ENCODE peak calls at places on chromosome 16, in six cellular contexts. E, K, G, J, S and X are unnamed samples. For H3K9me3, the result is how much of the 10 kb centered on the place peaks cover.

GRCh38 chr16:4089251-4089810 is 26.9 kb downstream of the ADCY9 start:
- DNase-seq in J (no peak), K (no peak), S (no peak), G (no peak), E (no peak), X (no peak)

GRCh38 chr16:47204736-47205499 is 61.2 kb upstream of the NETO2 start:
- DNase-seq in J (peak), E (no peak), G (no peak), S (no peak), K (no peak), X (no peak)

GRCh38 chr16:29662729-29663019 is 373 bp upstream of the SPN start:
- DNase-seq in K (no peak), J (no peak), E (no peak), S (no peak), G (peak), X (no peak)

GRCh38 chr16:68227850-68228553 is 7.9 kb downstream of the ESRP2 start:
- DNase-seq in J (no peak), K (no peak), S (no peak), E (no peak), G (no peak), X (no peak)

GRCh38 chr16:28835864-28836760 is 10.0 kb downstream of the TUFM start:
- DNase-seq in S (no peak), K (no peak), E (no peak), J (no peak), G (no peak), X (no peak)

GRCh38 chr16:4613636-4614570 is 785 bp downstream of the UBALD1 start:
- DNase-seq in S (peak), E (peak), K (peak), G (no peak), J (peak), X (no peak)

GRCh38 chr16:630024-630814 is 566 bp upstream of the WFIKKN1 start:
- DNase-seq in E (no peak), K (no peak), S (no peak), G (no peak), J (no peak), X (no peak)

GRCh38 chr16:48524348-48525200 is 85.4 kb downstream of the N4BP1 start:
- DNase-seq in G (no peak), J (peak), E (no peak), K (no peak), S (no peak), X (no peak)

GRCh38 chr16:84391151-84391873 is 23.0 kb downstream of the ATP2C2 start:
- DNase-seq in J (no peak), G (no peak), S (peak), E (no peak), K (no peak), X (no peak)

GRCh38 chr16:89709716-89710480 is 8.4 kb upstream of the SPATA2L start:
- DNase-seq in S (no peak), E (no peak), K (no peak), J (no peak), G (no peak), X (no peak)

GRCh38 chr16:80792031-80792430 is 12.4 kb downstream of the CDYL2 start:
- DNase-seq in K (no peak), E (no peak), G (no peak), J (no peak), S (peak), X (no peak)

GRCh38 chr16:2979669-2980226 is 498 bp downstream of the PKMYT1 start:
- DNase-seq in K (no peak), E (no peak), G (no peak), J (no peak), S (no peak), X (no peak)

GRCh38 chr16:35753559-35754390 is 2294.4 kb downstream of the TP53TG3F start:
- DNase-seq in K (no peak), J (no peak), E (no peak), S (no peak), G (no peak), X (no peak)
- H3K9me3 ChIP-seq in K (under half), J (under half), E (under half), S (under half), G (half or more), X (under half)

GRCh38 chr16:11138769-11139623 is 117.0 kb downstream of the SOCS1 start:
- DNase-seq in J (no peak), G (no peak), K (no peak), S (no peak), E (no peak), X (no peak)

GRCh38 chr16:11140466-11140865 is 115.5 kb downstream of the SOCS1 start:
- DNase-seq in G (no peak), J (no peak), E (no peak), S (no peak), K (no peak), X (no peak)

GRCh38 chr16:11140867-11141266 is 115.1 kb downstream of the SOCS1 start:
- DNase-seq in S (no peak), J (no peak), K (peak), G (no peak), E (no peak), X (no peak)

GRCh38 chr16:11138026-11138768 is 117.8 kb downstream of the SOCS1 start:
- DNase-seq in K (no peak), G (no peak), S (no peak), J (peak), E (no peak), X (no peak)

GRCh38 chr16:11139624-11140375 is 116.2 kb downstream of the SOCS1 start:
- DNase-seq in G (no peak), J (no peak), K (no peak), S (peak), E (no peak), X (no peak)
- H3K4me3 ChIP-seq in G (no peak), J (no peak), K (no peak), S (no peak), E (no peak), X (no peak)

GRCh38 chr16:31664683-31665482 is 137.2 kb downstream of the AHSP start:
- DNase-seq in G (no peak), S (peak), E (no peak), K (no peak), J (peak), X (no peak)
- H3K9me3 ChIP-seq in G (under half), S (under half), E (under half), K (under half), J (under half), X (under half)

GRCh38 chr16:23182206-23182674 is 305 bp upstream of the SCNN1G start:
- DNase-seq in J (peak), G (peak), K (peak), E (peak), S (peak), X (peak)

GRCh38 chr16:23182675-23183485 is at the start of gene SCNN1G:
- DNase-seq in J (no peak), K (peak), G (peak), E (peak), S (peak), X (no peak)

GRCh38 chr16:23181506-23181905 is 1.0 kb upstream of the SCNN1G start:
- DNase-seq in K (no peak), E (no peak), S (no peak), G (no peak), J (no peak), X (no peak)

GRCh38 chr16:23185661-23186060 is 3.1 kb downstream of the SCNN1G start:
- DNase-seq in J (no peak), G (no peak), S (no peak), K (peak), E (no peak), X (no peak)

GRCh38 chr16:23183486-23183862 is 929 bp downstream of the SCNN1G start:
- DNase-seq in S (no peak), J (no peak), G (no peak), K (no peak), E (no peak), X (no peak)
- H3K4me3 ChIP-seq in S (no peak), J (peak), G (no peak), K (peak), E (peak), X (no peak)

GRCh38 chr16:35651841-35652240 is 2192.4 kb downstream of the TP53TG3F start:
- DNase-seq in G (no peak), E (no peak), K (no peak), S (no peak), J (no peak), X (no peak)
- H3K9me3 ChIP-seq in G (half or more), E (under half), K (under half), S (under half), J (under half), X (under half)

DNA sequence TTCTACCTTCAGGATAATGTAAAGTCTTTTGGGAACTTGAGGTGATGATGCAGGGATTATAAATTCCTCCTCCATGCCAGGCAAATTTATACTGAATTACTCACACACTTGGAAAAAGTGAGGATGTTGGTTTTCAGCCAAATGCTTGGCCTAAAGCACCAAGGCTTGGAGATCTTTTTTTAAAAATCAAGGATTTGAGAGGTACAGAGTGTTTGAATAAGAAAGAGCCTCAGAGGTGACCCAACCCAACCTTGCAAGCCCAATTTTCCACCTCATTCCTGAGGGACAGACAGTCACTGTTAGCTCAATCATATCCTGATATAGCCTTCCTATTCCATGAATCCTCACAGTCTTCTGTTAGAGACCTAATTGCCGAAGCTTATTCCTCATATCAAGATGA is 14.0 kb downstream of the GRIN2A start:
- DNase-seq in G (no peak), S (peak), J (peak), K (no peak), E (no peak), X (no peak)
- H3K4me3 ChIP-seq in G (no peak), S (no peak), J (no peak), K (no peak), E (no peak), X (no peak)

GRCh38 chr16:65375651-65376050 is 253.8 kb upstream of the CDH11 start:
- DNase-seq in S (peak), K (no peak), J (peak), E (no peak), G (no peak), X (no peak)
- H3K9me3 ChIP-seq in S (under half), K (under half), J (under half), E (under half), G (under half), X (under half)

GRCh38 chr16:86903068-86903467 is 324.7 kb downstream of the FOXL1 start:
- DNase-seq in K (no peak), J (no peak), S (no peak), E (no peak), G (no peak), X (no peak)

GRCh38 chr16:86909359-86910145 is 331.2 kb downstream of the FOXL1 start:
- DNase-seq in G (no peak), S (no peak), J (no peak), K (no peak), E (no peak), X (no peak)

GRCh38 chr16:86906608-86907007 is 328.3 kb downstream of the FOXL1 start:
- DNase-seq in S (peak), E (no peak), K (no peak), G (no peak), J (no peak), X (no peak)

GRCh38 chr16:86901483-86901882 is 323.1 kb downstream of the FOXL1 start:
- DNase-seq in G (no peak), E (no peak), J (peak), K (no peak), S (peak), X (no peak)

GRCh38 chr16:86905302-86905701 is 327.0 kb downstream of the FOXL1 start:
- DNase-seq in S (no peak), E (no peak), J (no peak), K (no peak), G (no peak), X (no peak)
- H3K4me3 ChIP-seq in S (no peak), E (no peak), J (no peak), K (no peak), G (no peak), X (no peak)